ENCODE peak calls at places on chromosomes 7 and 10, in six cellular contexts. G, M, N, O, H and F are unnamed samples.

GRCh38 chr10:74921744-74922143 is 95.3 kb downstream of the KAT6B start:
- DNase-seq in N (no peak), M (no peak), G (no peak), O (peak), H (no peak), F (peak)

GRCh38 chr10:21579291-21579690 is 45.3 kb downstream of the MLLT10 start:
- DNase-seq in H (no peak), O (no peak), G (no peak), N (no peak), M (no peak), F (no peak)

GRCh38 chr7:11751807-11752389 is 80.1 kb downstream of the THSD7A start:
- DNase-seq in N (no peak), G (peak), M (no peak), O (no peak), H (no peak), F (peak)

GRCh38 chr10:49649294-49649693 is 30.2 kb upstream of the C10orf53 start:
- DNase-seq in N (no peak), O (peak), H (no peak), G (no peak), M (peak), F (peak)

GRCh38 chr10:8563478-8563877 is 509.0 kb downstream of the GATA3 start:
- DNase-seq in M (no peak), H (no peak), O (no peak), G (no peak), N (no peak), F (no peak)

GRCh38 chr7:493661-494251 is 25.9 kb downstream of the PDGFA start:
- DNase-seq in O (no peak), H (peak), M (no peak), N (no peak), G (no peak), F (no peak)

GRCh38 chr7:95324396-95324795 is at the start of gene PON1:
- DNase-seq in O (no peak), M (peak), G (no peak), H (no peak), N (no peak), F (no peak)

GRCh38 chr7:10343108-10343507 is 630.6 kb upstream of the PHF14 start:
- DNase-seq in O (no peak), H (no peak), M (no peak), N (no peak), G (no peak), F (no peak)

GRCh38 chr7:48806731-48807130 is 117.6 kb upstream of the CDC14C start:
- DNase-seq in G (no peak), O (no peak), N (no peak), M (no peak), H (no peak), F (no peak)

GRCh38 chr7:149599636-149600206 is 102.1 kb upstream of the ZNF746 start:
- DNase-seq in M (no peak), G (no peak), H (no peak), O (no peak), N (no peak), F (no peak)

GRCh38 chr7:95397381-95397780 is 1.2 kb upstream of the PON3 start:
- DNase-seq in M (no peak), G (no peak), H (no peak), O (no peak), N (no peak), F (peak)

GRCh38 chr10:43793714-43794113 is 145.0 kb upstream of the ZNF32 start:
- DNase-seq in H (no peak), N (peak), O (no peak), G (no peak), M (no peak), F (peak)

GRCh38 chr10:110618206-110618605 is 25.9 kb upstream of the RBM20 start:
- DNase-seq in G (no peak), N (no peak), M (peak), H (no peak), O (no peak), F (no peak)

GRCh38 chr7:152435384-152436278 is at the start of gene KMT2C:
- DNase-seq in G (peak), H (peak), O (peak), N (no peak), M (peak), F (peak)

GRCh38 chr7:49885593-49886285 is 112.3 kb downstream of the VWC2 start:
- DNase-seq in G (no peak), H (peak), M (no peak), O (no peak), N (no peak), F (no peak)

GRCh38 chr7:23062452-23062851 is 43.1 kb upstream of the KLHL7 start:
- DNase-seq in O (no peak), M (no peak), H (no peak), G (peak), N (no peak), F (peak)

GRCh38 chr7:98251251-98251843 is 685 bp downstream of the TECPR1 start:
- DNase-seq in G (no peak), O (no peak), M (peak), N (no peak), H (peak), F (peak)

GRCh38 chr10:29200280-29200679 is 88.6 kb upstream of the LYZL1 start:
- DNase-seq in M (no peak), G (no peak), N (no peak), O (peak), H (no peak), F (peak)

GRCh38 chr7:148242271-148242801 is 348.2 kb upstream of the C7orf33 start:
- DNase-seq in G (peak), H (no peak), N (no peak), O (peak), M (peak), F (peak)

GRCh38 chr7:102208826-102209225 is 77.8 kb upstream of the SH2B2 start:
- DNase-seq in M (no peak), G (no peak), O (no peak), H (peak), N (no peak), F (no peak)

GRCh38 chr10:76975131-76975530 is 662.5 kb downstream of the KCNMA1 start:
- DNase-seq in M (no peak), O (no peak), G (no peak), N (no peak), H (no peak), F (no peak)

GRCh38 chr7:138154646-138155045 is 78.4 kb downstream of the AKR1D1 start:
- DNase-seq in O (no peak), M (no peak), G (no peak), N (no peak), H (no peak), F (no peak)

GRCh38 chr10:43057831-43058340 is 19.0 kb upstream of the RET start:
- DNase-seq in M (no peak), G (no peak), N (no peak), H (peak), O (no peak), F (no peak)

GRCh38 chr7:31078363-31078990 is 26.4 kb downstream of the ADCYAP1R1 start:
- DNase-seq in O (no peak), G (no peak), N (no peak), M (no peak), H (peak), F (no peak)

GRCh38 chr10:42543840-42544372 is 94.5 kb downstream of the ZNF33B start:
- DNase-seq in N (no peak), G (no peak), H (no peak), O (no peak), M (no peak), F (no peak)

GRCh38 chr10:4914213-4914850 is 48.9 kb upstream of the AKR1C1 start:
- DNase-seq in H (no peak), G (no peak), O (no peak), M (no peak), N (no peak), F (no peak)

GRCh38 chr7:82678716-82679115 is 235.1 kb upstream of the CACNA2D1 start:
- DNase-seq in H (no peak), O (no peak), N (no peak), G (no peak), M (peak), F (no peak)

GRCh38 chr10:123862421-123863188 is 29.0 kb downstream of the CPXM2 start:
- DNase-seq in H (no peak), M (no peak), G (no peak), O (no peak), N (peak), F (no peak)

DNA sequence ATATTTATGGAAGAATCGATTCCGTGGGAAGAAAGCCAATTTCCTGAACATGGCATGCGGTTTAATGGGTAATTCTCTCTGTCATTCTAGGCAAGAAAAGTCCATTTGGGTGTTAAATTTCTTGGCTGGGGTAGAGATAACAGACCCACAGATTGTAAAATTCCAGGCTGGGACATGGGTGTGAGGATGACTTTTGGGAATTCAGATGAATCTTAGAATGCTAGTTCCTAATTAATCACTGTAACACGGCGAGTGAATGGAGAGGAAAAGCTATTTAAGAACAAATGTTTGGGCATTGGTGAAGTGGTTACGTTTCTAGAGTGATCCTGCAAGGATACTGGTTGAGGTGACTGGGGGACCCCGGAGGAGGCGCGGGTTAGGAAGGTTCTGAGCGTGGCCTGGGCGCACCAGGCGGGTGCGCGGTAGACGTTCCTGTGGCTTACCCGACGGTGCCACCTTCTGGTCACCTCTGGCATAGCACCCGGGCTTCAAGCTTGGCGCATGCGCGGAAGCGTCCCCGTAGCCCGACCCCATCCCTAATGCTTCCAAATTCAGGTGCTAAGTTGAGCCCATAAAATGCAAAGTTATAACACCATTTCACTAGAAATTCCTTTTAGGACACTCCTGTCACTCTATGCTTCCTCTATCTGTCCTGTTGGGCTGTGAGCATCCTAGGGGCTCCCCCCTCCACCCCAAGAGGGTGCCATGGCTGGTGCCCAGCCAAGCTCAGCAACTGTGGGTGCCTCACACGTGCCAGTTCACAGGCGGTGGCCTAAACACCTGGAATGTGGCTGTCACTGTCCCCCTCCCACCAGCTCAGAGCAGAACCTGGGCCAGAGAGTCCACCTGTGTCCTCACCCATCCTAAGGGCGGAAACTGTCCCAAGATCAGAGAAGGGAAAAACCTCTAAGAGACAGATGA is 104.4 kb downstream of the PTPRE start:
- DNase-seq in O (peak), H (peak), G (peak), M (peak), N (no peak), F (peak)
- TF ChIP-seq CTCF in O (peak), H (peak), G (peak), M (peak), N (peak), F (peak)

GRCh38 chr7:100692578-100692961 is 1.5 kb downstream of the GIGYF1 start:
- DNase-seq in M (no peak), G (no peak), H (peak), N (no peak), O (no peak), F (no peak)

GRCh38 chr7:100689230-100690135 is 4.6 kb downstream of the GIGYF1 start:
- DNase-seq in M (no peak), G (no peak), H (peak), N (no peak), O (no peak), F (no peak)

GRCh38 chr7:100693312-100694195 is 496 bp downstream of the GIGYF1 start:
- DNase-seq in H (peak), G (no peak), O (no peak), M (peak), N (no peak), F (no peak)

GRCh38 chr7:100694196-100694745 is at the start of gene GIGYF1:
- DNase-seq in O (peak), M (peak), N (no peak), H (peak), G (peak), F (peak)

DNA sequence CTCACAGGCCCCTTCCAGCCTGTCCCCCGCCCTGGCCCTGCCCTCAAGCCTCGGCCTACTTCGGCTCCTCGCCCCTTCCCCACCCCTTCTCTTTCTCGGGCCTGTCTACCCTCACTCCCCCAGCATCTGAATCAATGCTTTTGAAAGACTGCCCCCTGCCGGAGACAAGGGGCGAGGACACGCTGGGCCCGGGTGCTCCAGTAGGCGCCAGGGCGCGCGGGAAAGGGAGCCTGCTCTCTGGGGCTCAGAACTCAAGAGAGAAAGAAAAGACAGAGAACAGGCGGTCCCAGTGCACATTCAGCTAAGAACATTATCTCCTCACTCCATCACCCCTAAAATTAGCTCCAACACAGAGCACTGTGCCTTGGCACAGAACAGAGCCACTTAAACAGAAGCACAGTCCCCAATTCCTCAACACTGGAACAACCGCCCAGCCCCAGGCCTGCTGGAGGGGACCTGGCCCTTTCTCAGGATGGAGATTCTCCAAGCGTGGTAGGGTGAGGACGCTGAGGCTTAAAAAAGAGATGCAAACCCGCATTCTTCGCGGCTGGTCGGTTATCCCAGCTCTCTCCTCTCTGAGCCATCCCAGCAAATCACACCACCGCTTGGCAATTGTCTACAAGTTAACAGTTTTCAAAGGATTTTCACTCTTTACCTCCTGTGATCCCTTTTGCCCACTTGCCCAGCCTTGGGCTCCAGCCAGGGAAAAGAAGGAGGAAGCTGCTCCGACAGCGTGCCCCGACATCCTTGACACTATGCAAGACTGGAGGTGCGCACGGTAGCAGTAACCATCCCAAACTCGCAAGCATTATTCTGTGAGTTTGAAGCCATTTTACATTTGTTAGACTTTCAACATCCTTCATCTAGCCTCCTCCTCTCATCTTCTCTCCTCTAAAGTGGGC is 2.1 kb downstream of the GIGYF1 start:
- DNase-seq in N (peak), O (peak), H (peak), M (peak), G (peak), F (peak)
- TF ChIP-seq CTCF in N (peak), O (peak), H (peak), M (peak), G (peak), F (peak)

GRCh38 chr10:125779403-125780327 is 4.0 kb upstream of the MMP21 start:
- DNase-seq in M (no peak), N (no peak), G (no peak), O (no peak), H (no peak), F (no peak)
- TF ChIP-seq CTCF in M (no peak), N (no peak), G (no peak), O (no peak), H (no peak), F (no peak)

DNA sequence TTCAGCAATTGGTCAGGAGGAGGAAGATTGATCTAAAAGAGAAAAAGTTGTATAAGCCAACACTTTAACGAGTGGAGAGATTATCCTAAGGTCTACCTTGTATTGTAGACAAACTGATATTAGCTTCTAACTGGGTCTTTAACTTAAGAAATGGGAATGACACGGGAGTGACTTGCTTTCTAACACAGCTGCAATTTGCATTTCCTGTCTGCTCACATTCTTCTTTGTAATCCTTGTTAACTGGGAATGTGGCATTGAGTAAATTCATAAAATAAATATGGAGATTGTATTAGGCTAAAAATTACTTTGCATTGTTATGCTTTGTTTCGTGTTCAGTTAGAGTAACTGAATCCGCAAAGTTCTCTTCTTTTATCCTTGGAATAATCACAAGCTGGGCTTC is 54.3 kb upstream of the FZD8 start:
- DNase-seq in G (no peak), M (no peak), N (no peak), H (no peak), O (no peak), F (no peak)
- TF ChIP-seq CTCF in G (no peak), M (no peak), N (no peak), H (no peak), O (no peak), F (no peak)

GRCh38 chr7:41731486-41732278 is 28.8 kb upstream of the INHBA start:
- DNase-seq in O (no peak), G (no peak), M (no peak), H (no peak), N (no peak), F (no peak)

GRCh38 chr7:41733063-41733398 is 30.1 kb upstream of the INHBA start:
- DNase-seq in N (no peak), H (no peak), G (no peak), M (no peak), O (no peak), F (no peak)

GRCh38 chr7:41730668-41731067 is 27.8 kb upstream of the INHBA start:
- DNase-seq in N (no peak), G (no peak), H (no peak), O (no peak), M (no peak), F (no peak)

DNA sequence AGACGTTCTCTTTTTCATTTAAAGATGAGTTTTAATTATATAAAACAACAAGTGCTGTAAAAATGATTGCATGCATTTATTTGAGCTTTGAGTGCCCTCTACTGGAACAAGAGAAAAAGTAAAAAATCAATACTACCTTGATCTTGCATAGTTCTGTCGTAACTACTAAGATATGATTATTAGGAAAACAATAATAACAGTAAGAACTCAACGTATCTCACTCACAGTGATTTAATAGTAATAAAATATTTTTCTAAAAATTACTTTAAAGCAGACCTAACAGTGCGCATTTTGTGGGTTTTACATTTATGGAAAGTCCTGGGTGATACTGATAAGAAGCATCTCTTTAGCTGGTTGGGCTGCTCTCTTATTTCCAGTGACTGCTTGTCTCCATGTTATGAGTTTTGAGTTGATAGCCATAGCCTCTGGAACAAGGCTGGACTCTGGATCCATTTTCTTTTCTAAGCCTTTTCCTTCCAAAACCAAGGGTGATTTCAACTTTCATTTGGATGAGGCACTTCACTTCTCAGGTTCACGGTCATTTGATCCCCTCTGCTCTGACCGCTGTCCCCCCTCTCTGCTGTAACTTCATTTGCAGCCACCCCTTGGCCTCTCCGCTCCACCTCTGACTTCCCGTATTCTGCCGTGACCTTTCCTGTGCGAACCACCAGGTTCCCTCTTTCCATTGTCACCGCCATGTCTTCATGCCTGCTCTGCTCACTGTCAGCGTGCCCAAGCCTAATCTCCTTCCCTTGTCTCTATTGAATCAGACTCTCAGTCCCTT is 29.6 kb upstream of the INHBA start:
- DNase-seq in N (no peak), M (no peak), G (no peak), H (no peak), O (peak), F (peak)
- TF ChIP-seq CTCF in N (peak), M (peak), G (peak), H (peak), O (peak), F (peak)

DNA sequence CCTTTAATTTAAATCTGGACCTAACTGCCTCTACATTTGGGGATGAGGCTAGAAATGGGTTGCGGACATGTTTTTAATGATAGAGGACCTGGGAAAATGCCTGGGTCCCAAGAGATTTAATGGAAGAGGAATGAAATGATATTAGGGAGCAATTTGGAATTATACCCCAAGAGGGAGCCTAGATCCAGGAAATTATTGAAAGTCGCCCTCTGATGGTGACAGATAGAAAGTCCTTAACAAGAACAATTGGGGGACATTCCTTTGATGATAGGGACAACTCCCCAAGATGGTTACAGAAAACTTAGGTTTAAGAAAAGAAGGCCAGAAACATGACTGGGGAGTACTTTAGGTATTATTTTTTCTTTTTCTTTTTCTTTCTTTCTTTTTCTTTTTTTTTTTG is 9.5 kb upstream of the TSGA13 start:
- DNase-seq in H (no peak), G (peak), M (no peak), N (peak), O (peak), F (peak)
- TF ChIP-seq CTCF in H (peak), G (peak), M (peak), N (peak), O (peak), F (peak)

GRCh38 chr10:91643700-91644099 is 10.8 kb upstream of the PPP1R3C start:
- DNase-seq in O (no peak), H (no peak), M (no peak), N (no peak), G (peak), F (peak)
- TF ChIP-seq CTCF in O (peak), H (peak), M (no peak), N (peak), G (peak), F (peak)